ENCODE peak calls at places on chromosomes 3 and 15, in nine cellular contexts. E, X, J, Z, K, S, O, T and G are unnamed samples.

GRCh38 chr3:114218006-114218405 is 19.4 kb downstream of the ZNF80 start:
- DNase-seq in E (no peak), X (no peak), J (no peak), Z (no peak), K (no peak), S (no peak), O (no peak), T (no peak), G (no peak)

GRCh38 chr3:127656906-127657305 is 15.8 kb upstream of the ABTB1 start:
- DNase-seq in E (no peak), X (no peak), J (no peak), Z (no peak), K (no peak), S (no peak), O (no peak), T (no peak), G (no peak)

GRCh38 chr3:40225116-40225515 is 84.4 kb upstream of the EIF1B start:
- DNase-seq in E (no peak), X (no peak), J (no peak), Z (no peak), K (no peak), S (no peak), O (no peak), T (no peak), G (no peak)

GRCh38 chr3:136351905-136352304 is 101.8 kb downstream of the PCCB start:
- DNase-seq in E (no peak), X (no peak), J (no peak), Z (no peak), K (no peak), S (no peak), O (no peak), T (no peak), G (no peak)

GRCh38 chr3:172598904-172599303 is 75.7 kb upstream of the TNFSF10 start:
- DNase-seq in E (no peak), X (no peak), J (no peak), Z (no peak), K (no peak), S (no peak), O (no peak), T (no peak), G (no peak)

GRCh38 chr3:133836497-133837158 is 31.0 kb downstream of the SRPRB start:
- DNase-seq in E (no peak), X (no peak), J (no peak), Z (no peak), K (no peak), S (no peak), O (no peak), T (no peak), G (no peak)

GRCh38 chr15:41493205-41493901 is at the start of gene ITPKA:
- DNase-seq in E (peak), X (peak), J (peak), Z (no peak), K (peak), S (peak), O (peak), T (peak), G (peak)

GRCh38 chr3:58063424-58063823 is 55.2 kb downstream of the FLNB start:
- DNase-seq in E (no peak), X (no peak), J (no peak), Z (no peak), K (no peak), S (peak), O (peak), T (peak), G (no peak)

GRCh38 chr3:175105066-175105465 is 245.9 kb downstream of the NAALADL2 start:
- DNase-seq in E (no peak), X (no peak), J (no peak), Z (no peak), K (no peak), S (no peak), O (no peak), T (peak), G (no peak)

GRCh38 chr3:41117398-41117870 is 81.9 kb upstream of the CTNNB1 start:
- DNase-seq in E (no peak), X (no peak), J (peak), Z (peak), K (peak), S (peak), O (no peak), T (peak), G (no peak)

GRCh38 chr3:179973931-179974361 is 62.8 kb downstream of the PEX5L start:
- DNase-seq in E (peak), X (no peak), J (no peak), Z (no peak), K (no peak), S (no peak), O (no peak), T (no peak), G (no peak)

GRCh38 chr3:133965033-133965570 is 64.6 kb downstream of the SLCO2A1 start:
- DNase-seq in E (no peak), X (no peak), J (no peak), Z (no peak), K (no peak), S (peak), O (no peak), T (peak), G (no peak)

GRCh38 chr3:143263844-143264243 is 144.3 kb downstream of the CHST2 start:
- DNase-seq in E (no peak), X (no peak), J (no peak), Z (no peak), K (no peak), S (no peak), O (no peak), T (no peak), G (no peak)

GRCh38 chr3:52561028-52561749 is 24.8 kb downstream of the UQCC5 start:
- DNase-seq in E (peak), X (no peak), J (no peak), Z (no peak), K (no peak), S (no peak), O (no peak), T (peak), G (no peak)

GRCh38 chr3:170440346-170440745 is 21.7 kb downstream of the CLDN11 start:
- DNase-seq in E (no peak), X (no peak), J (no peak), Z (no peak), K (no peak), S (no peak), O (no peak), T (peak), G (no peak)

GRCh38 chr3:20080956-20081554 is 40.8 kb downstream of the KAT2B start:
- DNase-seq in E (no peak), X (peak), J (no peak), Z (peak), K (peak), S (peak), O (peak), T (no peak), G (no peak)